ENCODE peak calls at places on chromosomes 4 and X, in eight cellular contexts. P is Peyer's patch; U is lower lobe of right lung; K is naive thymus-derived CD4-positive, alpha-beta T cell; G is SK-N-SH; H is aorta; R is osteoblast; I is AG04450. C is an unnamed sample.

GRCh38 chr4:177771645-177772044 is 329.4 kb upstream of the AGA start:
- DNase-seq in K (no peak), U (no peak), R (no peak), G (no peak), P (no peak), I (no peak), H (no peak), C (no peak)

GRCh38 chrX:45697591-45697990 is 496.9 kb upstream of the DIPK2B start:
- DNase-seq in P (no peak), I (peak; percentile 45), K (no peak), U (no peak), R (peak; percentile 79), H (no peak), G (no peak), C (no peak)

GRCh38 chr4:25703731-25704388 is 48.2 kb downstream of the SLC34A2 start:
- DNase-seq in G (no peak), I (no peak), K (no peak), U (no peak), P (peak; percentile 54), H (no peak), R (peak; percentile 32), C (no peak)

GRCh38 chr4:24988776-24989175 is 42.0 kb downstream of the LGI2 start:
- DNase-seq in I (no peak), G (no peak), K (no peak), H (no peak), R (peak; percentile 89), P (no peak), U (no peak), C (no peak)

GRCh38 chr4:26178874-26179273 is 141.9 kb upstream of the RBPJ start:
- DNase-seq in H (peak; percentile 66), P (peak; percentile 57), U (no peak), K (no peak), I (no peak), G (no peak), R (no peak), C (no peak)

GRCh38 chrX:103539695-103540094 is 20.4 kb upstream of the RAB40A start:
- DNase-seq in K (no peak), I (no peak), U (no peak), G (no peak), P (no peak), H (no peak), R (no peak), C (no peak)

GRCh38 chr4:76147454-76148141 is 599 bp downstream of the NUP54 start:
- DNase-seq in R (peak; percentile 80), H (peak; percentile 65), G (peak; percentile 84), U (peak; percentile 72), P (peak; percentile 64), I (peak; percentile 33), K (no peak), C (peak; percentile 23)

GRCh38 chr4:177066746-177067145 is 242.9 kb upstream of the NEIL3 start:
- DNase-seq in U (no peak), K (no peak), G (no peak), P (no peak), H (no peak), I (no peak), R (peak; percentile 9), C (no peak)

GRCh38 chr4:145936142-145937020 is 2.2 kb downstream of the ZNF827 start:
- DNase-seq in R (peak; percentile 94), G (peak; percentile 91), U (peak; percentile 68), P (peak; percentile 82), K (peak; percentile 66), I (no peak), H (peak; percentile 78), C (peak; percentile 83)

GRCh38 chrX:123943074-123943473 is 18.4 kb upstream of the STAG2 start:
- DNase-seq in K (no peak), H (no peak), G (no peak), P (no peak), R (no peak), U (no peak), I (no peak), C (no peak)

GRCh38 chr4:12203945-12204344 is 775.3 kb upstream of the HS3ST1 start:
- DNase-seq in H (no peak), I (no peak), K (no peak), U (no peak), R (no peak), P (no peak), G (no peak), C (no peak)

GRCh38 chrX:68420559-68420958 is 12.7 kb downstream of the OPHN1 start:
- DNase-seq in H (no peak), G (no peak), R (no peak), I (no peak), U (no peak), K (no peak), P (no peak), C (no peak)

GRCh38 chr4:118991686-118992085 is 103.0 kb downstream of the SYNPO2 start:
- DNase-seq in R (no peak), G (no peak), K (no peak), U (no peak), I (no peak), P (no peak), H (no peak), C (no peak)

GRCh38 chrX:153981771-153982533 is 9.4 kb downstream of the TMEM187 start:
- DNase-seq in P (peak; percentile 88), G (no peak), U (peak; percentile 73), I (no peak), H (peak; percentile 82), R (peak; percentile 46), K (peak; percentile 58), C (peak; percentile 46)

GRCh38 chr4:150119492-150119891 is 41.2 kb downstream of the DCLK2 start:
- DNase-seq in K (no peak), U (no peak), R (no peak), P (no peak), I (no peak), H (no peak), G (no peak), C (no peak)

GRCh38 chr4:133156556-133156955 is 7.5 kb downstream of the PCDH10 start:
- DNase-seq in K (no peak), H (no peak), U (no peak), P (no peak), I (no peak), G (no peak), R (no peak), C (no peak)

GRCh38 chr4:173529505-173530325 is at the start of gene HAND2:
- DNase-seq in P (no peak), G (peak; percentile 91), K (no peak), U (no peak), R (peak; percentile 98), H (peak; percentile 84), I (no peak), C (no peak)

GRCh38 chr4:175947117-175947722 is 118.4 kb upstream of the WDR17 start:
- DNase-seq in U (no peak), R (no peak), P (no peak), G (no peak), I (peak; percentile 1), K (no peak), H (no peak), C (no peak)

GRCh38 chrX:107738768-107739167 is 36.8 kb downstream of the TSC22D3 start:
- DNase-seq in P (no peak), K (no peak), R (no peak), I (no peak), U (no peak), H (no peak), G (no peak), C (no peak)

GRCh38 chr4:71231073-71231752 is 107.6 kb upstream of the SLC4A4 start:
- DNase-seq in K (no peak), G (no peak), R (no peak), H (peak; percentile 95), I (no peak), U (peak; percentile 91), P (peak; percentile 87), C (no peak)
- H3K27ac ChIP-seq in K (no peak overlapping the region), G (no peak overlapping the region), R (peak overlapping the region; percentile 84), H (no peak overlapping the region), I (peak overlapping the region; percentile 48), U (peak overlapping the region; percentile 44), P (no peak overlapping the region), C (no peak overlapping the region)

DNA sequence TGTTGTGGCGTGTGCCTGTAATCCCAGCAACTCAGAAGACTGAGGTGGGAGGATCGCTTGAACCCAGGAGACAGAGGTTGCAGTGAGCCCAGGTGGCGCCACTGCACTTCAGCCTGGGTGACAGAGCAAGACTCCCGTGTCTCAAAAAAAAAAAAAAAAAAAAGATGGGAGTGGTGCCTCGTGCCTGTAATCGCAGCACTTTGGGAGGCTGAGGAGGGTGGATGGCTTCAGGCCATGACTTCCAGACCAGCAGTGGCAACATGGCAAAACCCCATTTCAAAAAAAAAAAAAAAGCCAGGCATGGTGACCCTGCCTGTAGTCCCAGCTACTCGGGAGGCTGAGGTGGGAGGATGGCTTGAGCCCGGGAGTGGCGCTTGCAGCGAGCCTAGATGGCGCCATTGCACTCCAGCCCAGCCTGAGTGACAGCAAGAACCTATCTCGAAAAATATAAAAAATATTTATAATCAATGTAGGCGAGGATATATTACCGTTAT is 27.0 kb downstream of the EIF2S3 start:
- DNase-seq in P (peak; percentile 77), H (peak; percentile 63), U (peak; percentile 55), K (peak; percentile 30), R (no peak), G (peak; percentile 51), I (no peak), C (peak; percentile 32)
- H3K4me3 ChIP-seq in P (no peak overlapping the region), H (no peak overlapping the region), U (no peak overlapping the region), K (no peak overlapping the region), R (peak overlapping the region; percentile 25), G (peak overlapping the region; percentile 39), I (no peak overlapping the region), C (no peak overlapping the region)

DNA sequence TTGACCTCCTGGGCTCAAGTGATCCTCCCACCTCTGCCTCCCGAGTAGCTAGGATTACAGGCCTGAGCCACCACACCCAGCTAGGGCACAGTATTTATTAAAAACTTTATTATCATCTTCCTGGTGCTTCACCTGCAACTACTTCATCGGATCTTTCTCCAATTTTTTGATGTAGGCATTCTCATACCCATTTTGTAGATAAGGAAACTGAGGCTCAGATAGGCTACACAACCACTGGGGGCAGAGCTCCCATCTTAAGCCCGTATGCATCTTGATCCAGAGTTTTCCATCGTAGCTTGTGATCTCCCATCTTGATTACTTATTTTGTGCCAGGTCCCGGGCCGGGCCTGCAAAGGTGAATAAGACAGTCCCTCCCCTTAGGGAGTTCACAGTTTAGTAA is 68.1 kb upstream of the BCOR start:
- DNase-seq in H (no peak), K (no peak), R (peak; percentile 47), U (no peak), G (no peak), P (peak; percentile 18), I (no peak), C (no peak)
- H3K27me3 ChIP-seq in H (no peaks in the 10 kb centered on the region), K (no peaks in the 10 kb centered on the region), R (peaks cover 32% of the 10 kb centered on the region), U (no peaks in the 10 kb centered on the region), G (peaks cover 54% of the 10 kb centered on the region), P (no peaks in the 10 kb centered on the region), I (no peaks in the 10 kb centered on the region), C (no peaks in the 10 kb centered on the region)

DNA sequence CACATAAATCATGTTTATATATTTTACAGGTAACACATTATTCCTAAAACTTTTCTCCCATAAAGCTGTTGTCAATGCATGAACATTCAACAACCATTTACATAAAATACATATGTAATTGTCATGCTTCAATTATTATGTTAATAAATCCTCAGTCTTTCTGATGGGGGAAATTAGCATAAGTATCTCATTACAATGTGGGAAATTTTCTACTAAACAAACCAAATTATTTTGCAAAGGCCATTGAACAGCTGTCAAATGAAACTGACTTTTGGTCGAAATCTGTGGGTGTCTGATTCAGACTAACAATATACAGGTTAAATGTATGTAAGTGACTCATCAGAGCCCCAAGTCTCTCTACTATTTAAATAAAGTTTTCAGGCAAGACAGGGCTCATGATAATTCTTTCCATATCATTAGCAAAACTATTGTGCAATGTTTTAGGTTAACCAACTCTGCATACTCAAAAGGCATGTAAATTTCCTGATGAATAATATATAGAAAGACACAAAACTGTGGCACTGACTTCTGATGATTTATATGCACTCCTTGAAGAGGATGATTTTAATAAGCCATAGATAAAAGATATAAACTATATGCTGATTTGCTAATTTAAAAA is 795.3 kb upstream of the AADAT start:
- DNase-seq in P (no peak), U (no peak), G (no peak), I (no peak), K (no peak), H (no peak), R (no peak), C (no peak)
- H3K27ac ChIP-seq in P (no peak overlapping the region), U (no peak overlapping the region), G (no peak overlapping the region), I (no peak overlapping the region), K (no peak overlapping the region), H (no peak overlapping the region), R (no peak overlapping the region), C (no peak overlapping the region)

C was measured in CD8-positive, alpha-beta memory T cell.